ENCODE peak calls at places on chromosomes 4 and X, in five cellular contexts. S, N, Y, L and V are unnamed samples.

GRCh38 chr4:180164799-180165198 is 2078.4 kb upstream of the TENM3 start:
- DNase-seq in S (no peak), N (no peak), Y (no peak), L (peak), V (no peak)

GRCh38 chrX:136765957-136766356 is 14.8 kb downstream of the ARHGEF6 start:
- DNase-seq in S (peak), N (peak), Y (no peak), L (no peak), V (peak)

GRCh38 chr4:10034136-10034535 is 12.8 kb upstream of the SLC2A9 start:
- DNase-seq in S (no peak), N (no peak), Y (no peak), L (no peak), V (no peak)

GRCh38 chr4:162163892-162164759 is at the start of gene FSTL5:
- DNase-seq in S (peak), N (peak), Y (peak), L (peak), V (peak)

GRCh38 chrX:150967786-150968185 is 15.3 kb upstream of the HMGB3 start:
- DNase-seq in S (no peak), N (no peak), Y (no peak), L (no peak), V (no peak)

GRCh38 chr4:136103616-136104015 is 1428.7 kb downstream of the PCDH18 start:
- DNase-seq in S (no peak), N (no peak), Y (no peak), L (no peak), V (no peak)

GRCh38 chrX:53681661-53682060 is 4.9 kb downstream of the HUWE1 start:
- DNase-seq in S (peak), N (peak), Y (no peak), L (peak), V (no peak)

GRCh38 chrX:47634871-47635575 is 5.3 kb upstream of the CFP start:
- DNase-seq in S (no peak), N (no peak), Y (no peak), L (no peak), V (no peak)

GRCh38 chr4:99059550-99059949 is 29.0 kb downstream of the ADH5 start:
- DNase-seq in S (no peak), N (peak), Y (no peak), L (no peak), V (no peak)

GRCh38 chrX:109601458-109601857 is 23.5 kb downstream of the KCNE5 start:
- DNase-seq in S (no peak), N (no peak), Y (no peak), L (no peak), V (no peak)

GRCh38 chrX:79130857-79131256 is 13.6 kb upstream of the GPR174 start:
- DNase-seq in S (no peak), N (no peak), Y (no peak), L (no peak), V (no peak)

GRCh38 chr4:175469519-175469918 is 342.5 kb downstream of the GPM6A start:
- DNase-seq in S (peak), N (peak), Y (no peak), L (peak), V (peak)

GRCh38 chrX:131332331-131332730 is 43.2 kb upstream of the IGSF1 start:
- DNase-seq in S (no peak), N (no peak), Y (no peak), L (no peak), V (no peak)

GRCh38 chr4:4687935-4688727 is 146.3 kb upstream of the STX18 start:
- DNase-seq in S (no peak), N (no peak), Y (no peak), L (no peak), V (no peak)

GRCh38 chr4:86878640-86879039 is 13.6 kb downstream of the C4orf36 start:
- DNase-seq in S (no peak), N (no peak), Y (no peak), L (no peak), V (no peak)

GRCh38 chr4:159504634-159505033 is 401.8 kb downstream of the RAPGEF2 start:
- DNase-seq in S (no peak), N (peak), Y (no peak), L (no peak), V (no peak)

GRCh38 chr4:166174717-166175510 is 301.9 kb downstream of the TLL1 start:
- DNase-seq in S (no peak), N (peak), Y (no peak), L (no peak), V (no peak)

GRCh38 chr4:169103966-169104412 is 93.9 kb upstream of the CBR4 start:
- DNase-seq in S (no peak), N (peak), Y (no peak), L (no peak), V (peak)

GRCh38 chr4:129240816-129241215 is 144.9 kb downstream of the C4orf33 start:
- DNase-seq in S (no peak), N (no peak), Y (no peak), L (no peak), V (no peak)

GRCh38 chrX:153494541-153495361 is at the start of gene BGN:
- DNase-seq in S (peak), N (peak), Y (no peak), L (peak), V (peak)

GRCh38 chrX:132622130-132622529 is 133.3 kb upstream of the MBNL3 start:
- DNase-seq in S (peak), N (peak), Y (no peak), L (peak), V (peak)

GRCh38 chr4:55359397-55359916 is 13.4 kb downstream of the SRD5A3 start:
- DNase-seq in S (peak), N (peak), Y (no peak), L (no peak), V (peak)

GRCh38 chr4:155999743-156000142 is 46.1 kb upstream of the CTSO start:
- DNase-seq in S (no peak), N (no peak), Y (no peak), L (no peak), V (no peak)

GRCh38 chr4:66613591-66613990 is 931.7 kb downstream of the CENPC start:
- DNase-seq in S (no peak), N (peak), Y (no peak), L (no peak), V (no peak)

GRCh38 chrX:17525762-17526555 is 151.0 kb downstream of the NHS start:
- DNase-seq in S (peak), N (peak), Y (no peak), L (peak), V (peak)

GRCh38 chr4:46329118-46329976 is 60.6 kb downstream of the GABRA2 start:
- DNase-seq in S (peak), N (no peak), Y (no peak), L (peak), V (no peak)

GRCh38 chrX:153225438-153226098 is 46.5 kb downstream of the MAGEA1 start:
- DNase-seq in S (no peak), N (no peak), Y (no peak), L (no peak), V (no peak)

GRCh38 chrX:41064028-41064427 is 21.2 kb upstream of the USP9X start:
- DNase-seq in S (peak), N (peak), Y (no peak), L (peak), V (peak)